ENCODE peak calls at places on chromosomes 4 and X, in six cellular contexts. O, E, V, C, S and K are unnamed samples.

GRCh38 chr4:134935320-134935719 is 733.7 kb upstream of the PABPC4L start:
- DNase-seq in O (peak; percentile 1), E (peak; percentile 46), V (peak; percentile 62), C (peak; percentile 78), S (no peak), K (peak; percentile 24)

GRCh38 chr4:168846414-168846813 is 163.6 kb downstream of the CBR4 start:
- DNase-seq in O (no peak), E (no peak), V (no peak), C (no peak), S (no peak), K (no peak)

GRCh38 chr4:63717384-63717783 is 691.9 kb downstream of the TECRL start:
- DNase-seq in O (peak; percentile 12), E (peak; percentile 41), V (no peak), C (no peak), S (no peak), K (no peak)

GRCh38 chr4:1717129-1718094 is 3.7 kb downstream of the TMEM129 start:
- DNase-seq in O (no peak), E (no peak), V (no peak), C (peak; percentile 43), S (no peak), K (no peak)

GRCh38 chr4:159946983-159947645 is 844.2 kb downstream of the RAPGEF2 start:
- DNase-seq in O (peak; percentile 75), E (peak; percentile 75), V (no peak), C (no peak), S (no peak), K (no peak)

GRCh38 chr4:90127706-90128345 is 632 bp downstream of the CCSER1 start:
- DNase-seq in O (no peak), E (peak; percentile 71), V (peak; percentile 51), C (no peak), S (no peak), K (peak; percentile 56)

GRCh38 chr4:150297861-150298474 is 219.7 kb downstream of the DCLK2 start:
- DNase-seq in O (peak; percentile 63), E (peak; percentile 74), V (peak; percentile 36), C (peak; percentile 70), S (peak; percentile 31), K (peak; percentile 36)

GRCh38 chr4:148015468-148015867 is 283.6 kb downstream of the ARHGAP10 start:
- DNase-seq in O (no peak), E (no peak), V (no peak), C (no peak), S (no peak), K (no peak)

GRCh38 chr4:7649741-7650531 is 215.2 kb upstream of the PSAPL1 start:
- DNase-seq in O (peak; percentile 5), E (no peak), V (no peak), C (no peak), S (peak; percentile 37), K (no peak)

GRCh38 chrX:129678176-129678880 is 23.6 kb upstream of the APLN start:
- DNase-seq in O (no peak), E (peak; percentile 23), V (no peak), C (no peak), S (no peak), K (no peak)

GRCh38 chr4:3872834-3873313 is 106.7 kb downstream of the ADRA2C start:
- DNase-seq in O (no peak), E (no peak), V (peak; percentile 10), C (peak; percentile 70), S (no peak), K (no peak)

GRCh38 chr4:74543247-74543670 is 98.3 kb downstream of the AREG start:
- DNase-seq in O (no peak), E (no peak), V (no peak), C (no peak), S (no peak), K (no peak)

GRCh38 chrX:12949205-12949926 is 25.5 kb upstream of the TMSB4X start:
- DNase-seq in O (no peak), E (no peak), V (no peak), C (no peak), S (no peak), K (no peak)

GRCh38 chr4:105963461-105964400 is 68.5 kb downstream of the NPNT start:
- DNase-seq in O (peak; percentile 96), E (no peak), V (no peak), C (no peak), S (no peak), K (no peak)

GRCh38 chr4:151798678-151799416 is 38.0 kb upstream of the GATB start:
- DNase-seq in O (no peak), E (no peak), V (no peak), C (no peak), S (no peak), K (no peak)

GRCh38 chr4:10701702-10702460 is 17.3 kb upstream of the CLNK start:
- DNase-seq in O (peak; percentile 74), E (no peak), V (no peak), C (no peak), S (no peak), K (no peak)

GRCh38 chrX:140712413-140713173 is 3.0 kb downstream of the LINC00632 start:
- DNase-seq in O (peak; percentile 8), E (peak; percentile 76), V (peak; percentile 73), C (peak; percentile 84), S (peak; percentile 18), K (peak; percentile 77)

GRCh38 chr4:53450773-53451172 is 73.3 kb downstream of the FIP1L1 start:
- DNase-seq in O (peak; percentile 21), E (no peak), V (no peak), C (peak; percentile 48), S (no peak), K (no peak)

GRCh38 chr4:119628281-119629141 is at the start of gene PDE5A:
- DNase-seq in O (peak; percentile 51), E (peak; percentile 96), V (peak; percentile 90), C (peak; percentile 98), S (peak; percentile 56), K (peak; percentile 90)

GRCh38 chr4:76738081-76738931 is 159.6 kb downstream of the SOWAHB start:
- DNase-seq in O (peak; percentile 31), E (no peak), V (no peak), C (no peak), S (no peak), K (no peak)

GRCh38 chrX:107576392-107576791 is 51.9 kb upstream of the PRPS1 start:
- DNase-seq in O (no peak), E (no peak), V (no peak), C (no peak), S (no peak), K (no peak)

GRCh38 chrX:107574054-107574683 is 54.1 kb upstream of the PRPS1 start:
- DNase-seq in O (peak; percentile 82), E (no peak), V (no peak), C (no peak), S (no peak), K (no peak)

GRCh38 chrX:107576841-107577240 is 51.5 kb upstream of the PRPS1 start:
- DNase-seq in O (no peak), E (no peak), V (no peak), C (no peak), S (no peak), K (no peak)

GRCh38 chrX:107573016-107573415 is 55.3 kb upstream of the PRPS1 start:
- DNase-seq in O (no peak), E (no peak), V (no peak), C (no peak), S (no peak), K (no peak)

DNA sequence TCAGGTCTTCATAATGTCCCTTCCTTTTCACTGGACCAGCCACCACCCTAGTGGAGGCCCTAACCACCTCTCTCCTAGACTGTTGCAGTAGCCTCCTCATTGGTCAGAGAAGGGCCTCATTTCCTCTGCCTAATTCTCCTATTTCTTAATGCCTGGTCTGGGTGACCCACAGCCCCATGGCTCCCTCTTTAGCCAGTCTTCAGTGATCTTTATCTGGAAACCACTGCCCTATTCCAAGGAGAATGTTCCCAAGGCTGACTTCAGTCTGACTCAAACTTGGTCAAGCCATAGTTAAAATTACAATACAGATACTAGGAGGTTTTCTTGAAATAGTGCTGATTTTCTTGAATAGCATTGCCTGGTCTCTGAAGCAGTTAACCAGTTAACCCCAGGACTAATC is 53.6 kb upstream of the PRPS1 start:
- DNase-seq in O (peak; percentile 27), E (no peak), V (no peak), C (no peak), S (no peak), K (no peak)
- TF ChIP-seq CTCF in O (no peak), E (no peak), V (no peak), C (no peak), S (no peak), K (no peak)

GRCh38 chr4:141680060-141680459 is 43.7 kb downstream of the IL15 start:
- DNase-seq in O (no peak), E (no peak), V (no peak), C (no peak), S (no peak), K (no peak)
- TF ChIP-seq CTCF in O (no peak), E (no peak), V (no peak), C (no peak), S (no peak), K (no peak)

DNA sequence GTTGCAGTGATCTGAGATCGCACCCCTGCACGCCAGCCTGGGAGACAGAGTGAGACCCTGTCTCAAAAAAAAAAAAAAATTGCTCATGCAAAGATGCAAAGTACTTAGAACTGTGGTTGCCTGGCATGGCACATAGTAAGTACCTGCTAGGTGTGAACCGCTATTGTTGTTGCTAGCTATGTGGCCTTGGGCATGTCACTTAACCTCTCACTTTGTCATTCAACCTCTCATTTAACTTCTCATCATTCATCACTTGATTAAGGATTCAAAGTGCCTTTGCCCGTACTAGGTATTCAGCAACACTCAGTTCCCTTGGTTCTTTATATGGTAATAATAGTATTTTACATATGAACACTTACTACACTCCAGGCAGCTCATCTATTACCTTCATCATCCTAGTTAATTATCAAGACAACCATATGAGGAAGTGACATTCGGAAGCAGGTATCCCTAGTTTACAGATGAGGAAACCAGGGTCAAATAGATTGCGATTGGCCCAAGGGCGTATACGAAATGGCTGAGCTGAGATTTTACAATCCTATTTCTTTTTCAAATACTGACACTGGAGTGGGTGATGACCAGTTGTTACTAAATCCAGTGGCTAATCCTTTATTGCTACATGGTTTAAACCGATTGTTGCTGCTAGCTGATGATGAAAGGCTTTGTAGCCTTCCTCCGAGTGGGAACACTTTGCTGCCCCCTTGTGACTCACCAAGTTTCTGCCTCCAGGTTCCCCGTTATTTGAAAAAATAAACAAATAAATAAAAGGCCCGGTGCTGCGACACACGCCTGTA is 28.8 kb upstream of the SOWAHD start:
- DNase-seq in O (peak; percentile 52), E (peak; percentile 75), V (peak; percentile 49), C (peak; percentile 81), S (peak; percentile 25), K (peak; percentile 62)
- TF ChIP-seq CTCF in O (peak; percentile 51), E (peak; percentile 60), V (peak; percentile 49), C (peak; percentile 74), S (no peak), K (peak; percentile 49)

DNA sequence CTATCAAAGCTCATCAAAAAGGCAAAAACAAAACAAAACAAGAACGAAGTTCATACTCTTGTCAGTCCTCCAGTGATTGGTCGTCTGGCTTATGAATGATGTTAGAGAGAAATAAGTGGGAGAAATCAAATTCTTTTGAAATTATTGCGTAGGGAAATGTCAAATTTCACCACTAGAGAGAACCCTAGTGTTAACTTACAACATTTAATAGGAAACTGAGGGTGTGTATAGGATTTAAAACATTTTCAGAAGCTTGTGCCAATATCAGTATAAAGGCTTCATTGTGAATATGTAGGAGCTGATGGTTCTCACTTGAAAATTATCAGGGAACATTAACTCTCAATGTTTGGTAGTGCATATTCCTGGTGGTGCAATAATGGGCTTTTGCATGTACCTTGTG is 17.4 kb downstream of the ADH6 start:
- DNase-seq in O (peak; percentile 15), E (no peak), V (no peak), C (no peak), S (no peak), K (no peak)
- TF ChIP-seq CTCF in O (no peak), E (no peak), V (no peak), C (no peak), S (no peak), K (no peak)